ENCODE peak calls at places on chromosomes 4 and X, in nine cellular contexts. S, V, A, M, P, C, H, F and B are unnamed samples.
A peak's percentile ranks its signal among the peaks of the same experiment; 100 is the strongest.

GRCh38 chrX:40174594-40175415 is 77.0 kb upstream of the BCOR start:
- DNase-seq in S (no peak), F (peak; percentile 76), P (peak; percentile 66), A (no peak), V (peak; percentile 65), C (no peak), M (peak; percentile 78), H (peak; percentile 51), B (peak; percentile 67)

GRCh38 chr4:164904941-164905340 is 28.0 kb downstream of the APELA start:
- DNase-seq in H (no peak), V (no peak), M (no peak), S (no peak), C (no peak), F (no peak), P (no peak), A (no peak), B (no peak)

GRCh38 chr4:2767046-2767704 is 11.0 kb upstream of the TNIP2 start:
- DNase-seq in F (no peak), C (no peak), A (no peak), H (no peak), P (no peak), V (no peak), M (no peak), S (no peak), B (no peak)

GRCh38 chrX:34918091-34918736 is 24.4 kb upstream of the FAM47B start:
- DNase-seq in P (no peak), C (peak; percentile 66), M (no peak), A (no peak), S (no peak), F (no peak), H (no peak), V (no peak), B (no peak)

GRCh38 chr4:121050251-121050650 is 22.1 kb downstream of the NDNF start:
- DNase-seq in V (no peak), F (no peak), P (no peak), A (no peak), H (no peak), C (no peak), M (no peak), S (no peak), B (no peak)

GRCh38 chrX:117689956-117690355 is 426.7 kb downstream of the KLHL13 start:
- DNase-seq in A (no peak), M (no peak), V (no peak), H (no peak), F (no peak), S (no peak), P (no peak), C (no peak), B (no peak)

GRCh38 chrX:19127649-19128168 is 5.4 kb upstream of the ADGRG2 start:
- DNase-seq in S (peak; percentile 17), V (no peak), A (no peak), P (peak; percentile 32), M (no peak), C (no peak), H (no peak), F (no peak), B (peak; percentile 51)

GRCh38 chr4:26388671-26389070 is 67.9 kb downstream of the RBPJ start:
- DNase-seq in F (no peak), A (no peak), M (no peak), V (no peak), H (no peak), P (no peak), S (no peak), C (peak; percentile 13), B (no peak)

GRCh38 chrX:41300758-41301437 is 33.1 kb upstream of the DDX3X start:
- DNase-seq in V (no peak), S (no peak), H (no peak), A (no peak), M (no peak), C (peak; percentile 72), F (no peak), P (no peak), B (no peak)

DNA sequence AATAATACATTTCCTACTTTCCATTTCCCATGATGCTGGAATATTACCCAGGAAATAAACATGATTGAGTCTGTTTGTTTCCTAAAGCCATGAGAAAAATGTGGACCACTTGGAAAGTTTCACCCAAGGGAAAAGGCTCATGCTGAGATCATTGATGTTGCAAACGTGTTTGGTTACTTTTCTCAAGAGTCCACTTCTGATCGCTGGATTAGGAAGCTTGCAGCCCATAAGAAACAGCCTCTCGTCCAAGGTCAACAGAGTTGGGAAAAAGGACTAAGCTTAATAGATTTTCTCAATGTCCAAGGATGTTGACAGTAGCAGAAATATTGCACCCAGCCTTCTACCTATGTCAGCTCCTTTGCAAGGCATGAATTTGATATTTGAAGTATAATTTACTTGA is 65.8 kb upstream of the BLTP1 start:
- DNase-seq in H (no peak), A (no peak), S (no peak), F (no peak), P (no peak), C (peak; percentile 18), M (no peak), V (no peak), B (no peak)
- H3K27me3 ChIP-seq in H (no peaks in the 10 kb centered on the region), A (peaks cover 3% of the 10 kb centered on the region), S (no peaks in the 10 kb centered on the region), F (no peaks in the 10 kb centered on the region), P (no peaks in the 10 kb centered on the region), C (no peaks in the 10 kb centered on the region), M (no peaks in the 10 kb centered on the region), V (no peaks in the 10 kb centered on the region), B (no peaks in the 10 kb centered on the region)

GRCh38 chrX:51332188-51332942 is at the start of gene NUDT10:
- DNase-seq in S (peak; percentile 30), F (peak; percentile 69), H (no peak), C (peak; percentile 10), P (peak; percentile 46), V (peak; percentile 56), A (no peak), M (peak; percentile 92), B (peak; percentile 53)
- H3K4me3 ChIP-seq in S (peak within 1 kb of the TSS; percentile 62), F (peak within 1 kb of the TSS; percentile 44), H (peak within 1 kb of the TSS; percentile 50), C (peak within 1 kb of the TSS; percentile 31), P (peak within 1 kb of the TSS; percentile 44), V (peak within 1 kb of the TSS; percentile 24), A (no peak within 1 kb of the TSS), M (peak within 1 kb of the TSS; percentile 57), B (peak within 1 kb of the TSS; percentile 69)

GRCh38 chr4:80207664-80208063 is 10.4 kb downstream of the PRDM8 start:
- DNase-seq in V (no peak), S (no peak), C (no peak), M (no peak), H (no peak), P (no peak), A (no peak), F (no peak), B (no peak)
- H3K27me3 ChIP-seq in V (peaks cover 6% of the 10 kb centered on the region), S (peaks cover 59% of the 10 kb centered on the region), C (no peaks in the 10 kb centered on the region), M (peaks cover 100% of the 10 kb centered on the region), H (peaks cover 28% of the 10 kb centered on the region), P (peaks cover 8% of the 10 kb centered on the region), A (no peaks in the 10 kb centered on the region), F (peaks cover 40% of the 10 kb centered on the region), B (no peaks in the 10 kb centered on the region)

DNA sequence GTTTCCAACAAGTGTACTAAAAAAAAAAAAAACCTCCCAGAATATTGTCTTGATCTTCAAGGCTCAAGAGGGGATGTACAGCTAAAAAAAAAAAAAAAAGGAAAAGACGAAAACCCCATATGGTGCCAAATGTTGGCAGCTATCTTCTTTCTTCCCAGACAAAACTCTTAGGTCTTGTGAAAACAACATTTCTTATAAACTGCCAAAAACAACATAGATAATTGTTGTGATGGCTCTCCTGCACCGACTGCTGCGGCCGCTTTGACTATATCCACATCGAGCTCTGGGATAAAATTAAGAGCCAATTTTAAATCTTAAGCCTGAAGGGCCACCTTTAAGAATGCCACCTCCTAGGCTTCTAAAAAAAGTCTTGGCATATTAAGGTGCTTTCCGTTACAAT is 23.5 kb downstream of the PDGFC start:
- DNase-seq in S (no peak), M (no peak), C (no peak), F (no peak), A (no peak), H (no peak), V (no peak), P (no peak), B (no peak)
- H3K4me3 ChIP-seq in S (no peak overlapping the region), M (no peak overlapping the region), C (no peak overlapping the region), F (no peak overlapping the region), A (no peak overlapping the region), H (no peak overlapping the region), V (no peak overlapping the region), P (no peak overlapping the region), B (no peak overlapping the region)

GRCh38 chrX:140501321-140501720 is 3.5 kb downstream of the SOX3 start:
- DNase-seq in P (no peak), V (no peak), F (no peak), S (no peak), C (no peak), M (peak; percentile 59), A (no peak), H (no peak), B (no peak)

GRCh38 chrX:140503230-140503585 is 1.7 kb downstream of the SOX3 start:
- DNase-seq in H (no peak), C (no peak), P (no peak), A (no peak), V (no peak), S (no peak), F (no peak), M (peak; percentile 4), B (no peak)

GRCh38 chrX:140500427-140500826 is 4.4 kb downstream of the SOX3 start:
- DNase-seq in M (peak; percentile 44), H (no peak), F (no peak), C (no peak), P (no peak), A (no peak), V (no peak), S (no peak), B (no peak)

GRCh38 chrX:140502491-140503229 is 2.2 kb downstream of the SOX3 start:
- DNase-seq in C (no peak), A (no peak), P (no peak), F (no peak), S (no peak), M (peak; percentile 54), H (no peak), V (no peak), B (no peak)

GRCh38 chrX:140501940-140502468 is 2.9 kb downstream of the SOX3 start:
- DNase-seq in A (no peak), M (peak; percentile 66), P (no peak), H (no peak), C (no peak), F (no peak), S (no peak), V (no peak), B (no peak)
- H3K27me3 ChIP-seq in A (no peaks in the 10 kb centered on the region), M (peaks cover 9% of the 10 kb centered on the region), P (peaks cover 62% of the 10 kb centered on the region), H (peaks cover 80% of the 10 kb centered on the region), C (peaks cover 59% of the 10 kb centered on the region), F (peaks cover 42% of the 10 kb centered on the region), S (peaks cover 99% of the 10 kb centered on the region), V (peaks cover 13% of the 10 kb centered on the region), B (no peaks in the 10 kb centered on the region)

DNA sequence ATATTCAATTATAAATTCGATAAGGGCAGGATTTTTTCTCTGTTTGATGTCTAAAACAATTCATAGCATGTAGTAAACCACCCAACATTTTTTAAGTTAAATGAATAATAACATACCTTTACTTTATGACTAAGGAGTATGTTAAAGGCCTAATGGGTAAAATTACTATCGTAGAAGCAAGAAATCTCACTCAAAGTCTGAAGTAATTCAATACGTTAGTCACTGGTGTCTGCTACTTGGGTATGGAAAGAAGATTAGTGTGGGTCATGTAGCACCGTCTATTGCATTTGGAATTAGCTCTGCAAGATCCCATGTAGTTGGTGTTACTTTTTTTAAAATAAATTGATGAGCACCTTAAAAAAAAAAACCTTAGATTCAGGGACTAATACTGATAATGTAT is 374.5 kb downstream of the GRID2 start:
- DNase-seq in S (no peak), P (no peak), H (no peak), M (no peak), V (no peak), F (no peak), C (no peak), A (no peak), B (no peak)
- H3K4me3 ChIP-seq in S (no peak overlapping the region), P (no peak overlapping the region), H (no peak overlapping the region), M (no peak overlapping the region), V (no peak overlapping the region), F (no peak overlapping the region), C (no peak overlapping the region), A (no peak overlapping the region), B (no peak overlapping the region)